ENCODE peak calls at places on chromosomes 4 and X, in eight cellular contexts. S, Y, Z, O, I, R, J and Q are unnamed samples.

GRCh38 chrX:46953137-46953527 is 40.9 kb downstream of the JADE3 start:
- DNase-seq in S (peak), Y (no peak), Z (peak), O (no peak), I (no peak), R (no peak), J (no peak), Q (no peak)

GRCh38 chr4:6359536-6360308 is 90.1 kb downstream of the WFS1 start:
- DNase-seq in S (no peak), Y (no peak), Z (no peak), O (no peak), I (no peak), R (no peak), J (no peak), Q (no peak)

GRCh38 chrX:68921937-68922456 is 93.2 kb downstream of the EFNB1 start:
- DNase-seq in S (no peak), Y (no peak), Z (no peak), O (no peak), I (no peak), R (no peak), J (no peak), Q (no peak)

GRCh38 chr4:4320951-4321714 is 31.1 kb downstream of the ZBTB49 start:
- DNase-seq in S (no peak), Y (no peak), Z (no peak), O (no peak), I (no peak), R (no peak), J (no peak), Q (no peak)

GRCh38 chr4:3772632-3773031 is 6.4 kb downstream of the ADRA2C start:
- DNase-seq in S (no peak), Y (no peak), Z (no peak), O (no peak), I (no peak), R (no peak), J (no peak), Q (no peak)

GRCh38 chr4:125085-125820 is 952 bp downstream of the ZNF718 start:
- DNase-seq in S (peak), Y (no peak), Z (peak), O (peak), I (no peak), R (no peak), J (no peak), Q (no peak)

GRCh38 chrX:11478971-11479370 is 185.8 kb downstream of the AMELX start:
- DNase-seq in S (no peak), Y (no peak), Z (no peak), O (no peak), I (no peak), R (no peak), J (no peak), Q (no peak)

GRCh38 chr4:167282171-167282864 is 48.0 kb upstream of the SPOCK3 start:
- DNase-seq in S (no peak), Y (no peak), Z (no peak), O (no peak), I (no peak), R (no peak), J (no peak), Q (no peak)

GRCh38 chr4:184515606-184516005 is 41.3 kb upstream of the IRF2 start:
- DNase-seq in S (no peak), Y (no peak), Z (no peak), O (no peak), I (no peak), R (no peak), J (no peak), Q (no peak)

GRCh38 chrX:53441531-53442321 is 7.6 kb upstream of the HSD17B10 start:
- DNase-seq in S (no peak), Y (peak), Z (peak), O (peak), I (peak), R (peak), J (no peak), Q (peak)